ENCODE peak calls at places on chromosomes 13 and 19, in eight cellular contexts. U is IMR-90, C is cardiac fibroblast, O is endothelial cell, J is fibroblast of lung, Z is AG04450, A is AG09309, D is stomach. I is an unnamed sample.

GRCh38 chr13:52809310-52809769 is 39.1 kb downstream of the PCDH8 start:
- DNase-seq in D (peak), U (peak), Z (no peak), A (peak), O (peak), J (peak), C (peak), I (no peak)

GRCh38 chr19:41424335-41425173 is 2.6 kb downstream of the B3GNT8 start:
- DNase-seq in A (no peak), U (no peak), J (no peak), O (no peak), D (no peak), C (no peak), Z (no peak), I (no peak)

GRCh38 chr19:38850976-38851621 is 1.3 kb upstream of the HNRNPL start:
- DNase-seq in U (no peak), C (no peak), O (peak), A (no peak), Z (no peak), D (no peak), J (no peak), I (no peak)

GRCh38 chr13:52998290-52998876 is 30.2 kb upstream of the OLFM4 start:
- DNase-seq in Z (no peak), C (no peak), O (no peak), J (no peak), U (no peak), D (no peak), A (no peak), I (no peak)

GRCh38 chr13:98228661-98229349 is 51.7 kb upstream of the RNF113B start:
- DNase-seq in Z (no peak), J (peak), D (no peak), U (peak), A (no peak), O (no peak), C (no peak), I (no peak)

GRCh38 chr13:35716186-35716585 is 239.7 kb upstream of the MAB21L1 start:
- DNase-seq in C (peak), O (no peak), J (peak), Z (no peak), U (peak), D (no peak), A (no peak), I (no peak)

GRCh38 chr19:18292810-18293641 is 11.6 kb upstream of the JUND start:
- DNase-seq in O (peak), U (peak), Z (no peak), C (peak), D (peak), A (no peak), J (peak), I (no peak)

GRCh38 chr19:1266116-1266817 is 2.9 kb upstream of the CIRBP start:
- DNase-seq in A (no peak), U (peak), D (peak), Z (no peak), J (peak), O (peak), C (peak), I (no peak)

GRCh38 chr19:8459520-8460260 is 14.9 kb downstream of the HNRNPM start:
- DNase-seq in U (peak), Z (peak), J (peak), A (no peak), C (peak), O (no peak), D (no peak), I (peak)

GRCh38 chr19:47756953-47757608 is 11.7 kb downstream of the NOP53 start:
- DNase-seq in Z (no peak), O (no peak), J (no peak), C (no peak), A (no peak), D (no peak), U (no peak), I (no peak)

GRCh38 chr19:5369962-5370367 is 29.4 kb upstream of the PTPRS start:
- DNase-seq in C (peak), U (no peak), O (peak), J (peak), A (no peak), Z (no peak), D (peak), I (no peak)

GRCh38 chr13:109105899-109106298 is 476.5 kb downstream of the MYO16 start:
- DNase-seq in A (no peak), U (peak), O (no peak), J (no peak), Z (peak), D (no peak), C (no peak), I (no peak)

GRCh38 chr13:27820524-27821482 is 28.5 kb downstream of the GSX1 start:
- DNase-seq in U (no peak), O (no peak), J (no peak), D (no peak), A (no peak), C (no peak), Z (no peak), I (no peak)

GRCh38 chr19:2047449-2048103 is 3.5 kb downstream of the MKNK2 start:
- DNase-seq in J (no peak), Z (no peak), O (no peak), U (no peak), C (peak), A (no peak), D (peak), I (no peak)

GRCh38 chr19:35585844-35586243 is at the start of gene PMIS2:
- DNase-seq in C (no peak), J (no peak), U (no peak), A (no peak), D (no peak), Z (no peak), O (no peak), I (no peak)

GRCh38 chr19:10655457-10656312 is 1.5 kb downstream of the ILF3 start:
- DNase-seq in D (no peak), A (no peak), C (peak), Z (no peak), O (peak), J (peak), U (peak), I (no peak)

GRCh38 chr19:47227347-47228167 is 3.4 kb downstream of the BBC3 start:
- DNase-seq in D (peak), C (peak), O (peak), U (peak), J (peak), A (peak), Z (peak), I (no peak)

GRCh38 chr13:66492479-66492878 is 737.7 kb downstream of the PCDH9 start:
- DNase-seq in O (peak), A (no peak), Z (no peak), C (no peak), U (no peak), D (no peak), J (peak), I (no peak)

GRCh38 chr19:3108775-3109174 is 14.6 kb downstream of the GNA11 start:
- DNase-seq in J (peak), C (peak), A (no peak), D (peak), Z (peak), U (peak), O (peak), I (peak)

GRCh38 chr19:33795370-33796163 is 1.1 kb upstream of the KCTD15 start:
- DNase-seq in A (no peak), O (peak), C (peak), Z (no peak), D (peak), J (peak), U (peak), I (peak)

GRCh38 chr13:102400619-102401125 is 1.2 kb downstream of the FGF14 start:
- DNase-seq in Z (no peak), A (no peak), D (no peak), C (no peak), J (peak), U (no peak), O (peak), I (peak)

GRCh38 chr19:44532819-44533218 is 3.3 kb upstream of the CEACAM20 start:
- DNase-seq in A (no peak), O (no peak), J (no peak), Z (no peak), C (no peak), U (no peak), D (no peak), I (no peak)

GRCh38 chr19:14116918-14117578 is 514 bp downstream of the PRKACA start:
- DNase-seq in A (no peak), O (no peak), D (no peak), U (no peak), C (no peak), Z (no peak), J (no peak), I (peak)

GRCh38 chr19:54158812-54159351 is 639 bp downstream of the LENG1 start:
- DNase-seq in U (peak), C (peak), J (no peak), D (no peak), A (no peak), O (no peak), Z (no peak), I (no peak)

GRCh38 chr19:51830263-51830662 is 35.3 kb downstream of the FPR3 start:
- DNase-seq in A (no peak), D (no peak), O (no peak), J (no peak), C (peak), Z (no peak), U (no peak), I (no peak)
- TF ChIP-seq CTCF in A (no peak), D (no peak), O (no peak), J (no peak), C (peak), Z (no peak), U (no peak), I (no peak)

DNA sequence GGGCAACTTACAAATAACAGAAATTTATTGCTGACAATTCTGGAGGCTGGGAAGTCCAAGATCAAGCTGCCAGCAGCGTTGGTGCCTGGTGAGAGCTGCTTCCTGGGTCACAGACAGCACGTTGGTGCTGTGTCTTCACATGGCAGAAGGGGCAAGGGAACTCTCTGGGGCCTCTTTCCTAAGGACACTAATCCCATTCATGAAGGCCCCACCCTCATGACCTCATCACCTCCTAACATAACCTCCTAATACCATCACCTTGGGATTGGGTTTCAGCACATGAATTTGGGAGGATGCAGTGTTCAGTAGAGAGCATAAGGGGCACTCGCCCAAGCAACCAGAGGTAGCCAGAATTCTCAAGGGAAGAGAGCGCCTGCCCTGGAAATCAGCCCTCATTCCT is 15.7 kb downstream of the TMEM150B start:
- DNase-seq in J (no peak), O (no peak), Z (no peak), U (no peak), A (no peak), D (no peak), C (no peak), I (no peak)
- TF ChIP-seq CTCF in J (no peak), O (no peak), Z (no peak), U (no peak), A (no peak), D (no peak), C (no peak), I (no peak)

GRCh38 chr13:50125306-50125555 is 110.0 kb downstream of the KCNRG start:
- DNase-seq in O (no peak), U (no peak), Z (no peak), D (no peak), A (no peak), C (no peak), J (no peak), I (no peak)
- TF ChIP-seq CTCF in O (no peak), U (no peak), Z (no peak), D (no peak), A (no peak), C (no peak), J (no peak), I (no peak)

GRCh38 chr13:44333950-44334675 is 39.5 kb upstream of the SERP2 start:
- DNase-seq in D (no peak), A (no peak), U (no peak), J (no peak), C (peak), O (no peak), Z (no peak), I (no peak)
- TF ChIP-seq CTCF in D (no peak), A (no peak), U (no peak), J (no peak), C (no peak), O (no peak), Z (no peak), I (no peak)

DNA sequence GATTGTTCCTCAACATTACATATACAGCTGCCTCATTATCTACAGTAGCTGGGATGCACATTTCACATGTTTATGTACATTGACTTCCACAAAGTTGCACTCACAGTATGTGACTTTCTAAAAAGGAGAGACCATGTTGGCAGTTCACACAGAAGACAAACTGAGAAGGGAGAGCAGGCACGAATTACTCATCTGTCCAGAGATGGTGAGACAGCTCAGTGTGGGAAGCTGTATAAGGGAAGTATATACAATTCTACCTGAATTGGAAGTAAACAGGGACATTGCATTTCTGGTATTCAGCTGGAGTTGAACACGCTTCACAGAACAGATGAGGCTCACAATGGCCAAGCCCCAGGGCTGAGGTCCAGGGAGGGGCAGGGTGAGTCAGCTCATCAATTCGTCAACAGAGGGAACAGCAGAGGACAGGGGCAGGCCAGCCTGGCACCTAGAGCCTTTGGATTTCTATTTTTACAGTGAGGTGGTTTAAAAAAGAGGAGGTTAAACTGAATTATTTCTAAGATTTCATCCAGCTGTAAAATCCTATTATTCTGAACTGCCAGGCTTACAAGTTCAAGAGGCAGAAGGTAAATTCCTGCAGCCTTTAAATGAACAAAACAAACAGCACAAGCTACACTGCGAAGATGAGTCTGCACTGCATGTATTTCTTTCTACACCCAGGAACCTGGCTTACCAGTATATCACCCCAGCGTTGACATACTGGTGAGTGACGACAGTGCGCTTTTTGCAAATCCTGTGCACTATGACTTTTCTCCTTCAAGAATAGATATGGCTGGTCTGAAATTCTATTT is 9.8 kb downstream of the PARP4 start:
- DNase-seq in Z (no peak), U (peak), C (peak), O (no peak), A (no peak), D (peak), J (peak), I (no peak)
- TF ChIP-seq CTCF in Z (no peak), U (no peak), C (no peak), O (no peak), A (no peak), D (no peak), J (no peak), I (no peak)

GRCh38 chr19:51341066-51341465 is 873 bp downstream of the VSIG10L start:
- DNase-seq in Z (no peak), A (no peak), C (no peak), D (no peak), U (no peak), O (no peak), J (no peak), I (no peak)

GRCh38 chr19:51339313-51339686 is 2.6 kb downstream of the VSIG10L start:
- DNase-seq in J (no peak), O (no peak), U (no peak), Z (no peak), A (no peak), C (no peak), D (no peak), I (no peak)

GRCh38 chr19:51337861-51338562 is 3.9 kb downstream of the VSIG10L start:
- DNase-seq in J (no peak), D (no peak), U (no peak), O (no peak), Z (no peak), C (no peak), A (no peak), I (peak)

GRCh38 chr19:51338563-51339312 is 3.2 kb downstream of the VSIG10L start:
- DNase-seq in O (peak), D (peak), Z (no peak), C (peak), A (no peak), U (peak), J (peak), I (peak)

GRCh38 chr19:51339687-51340656 is 2.0 kb downstream of the VSIG10L start:
- DNase-seq in U (peak), A (peak), D (peak), J (peak), C (peak), O (peak), Z (peak), I (peak)
- TF ChIP-seq CTCF in U (peak), A (no peak), D (no peak), J (no peak), C (no peak), O (peak), Z (no peak), I (peak)

DNA sequence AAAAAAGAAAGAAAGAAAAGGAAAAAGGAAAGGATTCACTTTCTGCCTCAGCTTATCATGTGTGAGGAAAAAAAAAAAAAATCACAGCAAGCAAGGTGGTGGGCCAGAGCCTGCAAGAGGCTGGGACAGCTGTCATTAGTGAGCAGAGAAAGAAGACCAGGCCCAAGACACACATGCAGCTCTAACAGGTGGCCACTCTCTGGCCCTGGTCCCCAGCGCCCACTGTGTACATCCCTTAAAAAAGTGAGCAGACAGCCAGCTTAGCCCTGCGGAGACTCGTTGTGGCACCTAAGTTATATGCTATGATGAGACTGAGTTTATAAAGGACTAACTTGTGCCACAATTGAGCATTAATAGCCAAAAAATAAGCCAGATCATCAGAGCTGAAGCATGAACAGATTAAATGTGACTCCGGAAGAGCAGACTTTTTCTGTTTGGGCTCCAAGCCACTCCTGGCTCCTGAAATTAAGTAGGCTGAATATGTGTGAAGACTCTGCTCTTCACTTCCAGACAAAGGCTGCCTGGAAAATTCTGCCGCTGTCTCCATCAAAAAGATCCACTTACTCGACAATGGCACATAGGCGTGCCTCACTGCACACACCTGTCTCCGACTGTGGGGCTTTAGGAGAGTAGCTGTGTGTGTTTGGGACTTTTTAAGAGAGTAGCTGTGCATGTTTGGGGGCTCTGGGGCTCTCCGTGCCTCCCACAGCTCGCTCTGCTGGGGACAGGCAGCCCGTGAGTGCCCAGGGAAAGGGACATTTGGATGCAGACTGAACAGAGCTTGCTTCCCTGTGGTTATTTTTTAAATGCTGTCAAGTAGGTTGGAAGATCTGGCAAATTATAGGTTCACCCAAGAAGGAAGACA is 55.0 kb downstream of the LATS2 start:
- DNase-seq in A (no peak), C (peak), Z (no peak), D (no peak), U (no peak), O (no peak), J (no peak), I (peak)
- TF ChIP-seq CTCF in A (no peak), C (no peak), Z (no peak), D (no peak), U (no peak), O (no peak), J (no peak), I (no peak)

GRCh38 chr13:31159306-31159705 is 2.4 kb downstream of the HSPH1 start:
- DNase-seq in U (peak), Z (no peak), A (no peak), D (no peak), O (no peak), J (peak), C (no peak), I (no peak)

GRCh38 chr13:31160857-31161582 is 684 bp downstream of the HSPH1 start:
- DNase-seq in C (peak), D (peak), O (peak), U (peak), Z (peak), A (no peak), J (peak), I (no peak)

GRCh38 chr13:31166591-31166990 is 4.9 kb upstream of the HSPH1 start:
- DNase-seq in O (no peak), A (no peak), Z (peak), J (peak), C (no peak), U (peak), D (no peak), I (no peak)

GRCh38 chr13:31162151-31163008 is 676 bp upstream of the HSPH1 start:
- DNase-seq in A (peak), Z (peak), U (peak), J (peak), C (peak), D (peak), O (peak), I (peak)

GRCh38 chr13:31161583-31162150 is at the start of gene HSPH1:
- DNase-seq in Z (peak), C (peak), O (peak), A (peak), U (peak), D (peak), J (peak), I (peak)
- TF ChIP-seq CTCF in Z (peak), C (no peak), O (no peak), A (peak), U (peak), D (peak), J (no peak), I (peak)